ENCODE peak calls at places on chromosome 22, in five cellular contexts. P is fibroblast of lung, Y is mesenchymal stem cell, S is left ventricle myocardium inferior, M is A549. T is an unnamed sample.

GRCh38 chr22:46356496-46357185 is 21.1 kb downstream of the TRMU start:
- DNase-seq in P (no peak), Y (no peak), S (no peak), M (no peak), T (no peak)

GRCh38 chr22:22167791-22168189 is 76.8 kb upstream of the VPREB1 start:
- DNase-seq in P (no peak), Y (no peak), S (no peak), M (no peak), T (no peak)

GRCh38 chr22:50676211-50676636 is 3.6 kb downstream of the SHANK3 start:
- DNase-seq in P (no peak), Y (no peak), S (no peak), M (no peak), T (no peak)

GRCh38 chr22:27755521-27756211 is 45.9 kb downstream of the MN1 start:
- DNase-seq in P (no peak), Y (no peak), S (no peak), M (no peak), T (no peak)

GRCh38 chr22:39435616-39436015 is 21.2 kb upstream of the MGAT3 start:
- DNase-seq in P (no peak), Y (no peak), S (no peak), M (no peak), T (no peak)

GRCh38 chr22:19431641-19432091 is at the start of gene HIRA:
- DNase-seq in P (peak; percentile 71), Y (peak; percentile 85), S (peak; percentile 84), M (peak; percentile 44), T (peak; percentile 89)

GRCh38 chr22:23206915-23207314 is 26.6 kb downstream of the BCR start:
- DNase-seq in P (no peak), Y (no peak), S (no peak), M (no peak), T (no peak)

GRCh38 chr22:45321827-45322226 is 12.1 kb downstream of the FAM118A start:
- DNase-seq in P (no peak), Y (no peak), S (no peak), M (no peak), T (no peak)

GRCh38 chr22:50319503-50319951 is 7.3 kb downstream of the DENND6B start:
- DNase-seq in P (no peak), Y (no peak), S (no peak), M (no peak), T (no peak)

GRCh38 chr22:48536691-48537591 is 1290.7 kb downstream of the BRD1 start:
- DNase-seq in P (no peak), Y (no peak), S (no peak), M (no peak), T (no peak)

GRCh38 chr22:25722223-25723015 is 19.6 kb upstream of the MYO18B start:
- DNase-seq in P (no peak), Y (no peak), S (no peak), M (no peak), T (no peak)

GRCh38 chr22:46055176-46055850 is 78.4 kb upstream of the WNT7B start:
- DNase-seq in P (no peak), Y (no peak), S (peak; percentile 63), M (no peak), T (no peak)

GRCh38 chr22:45878901-45879551 is 97.9 kb downstream of the WNT7B start:
- DNase-seq in P (no peak), Y (no peak), S (no peak), M (no peak), T (no peak)

GRCh38 chr22:28410050-28410816 is 269.4 kb downstream of the TTC28 start:
- DNase-seq in P (peak; percentile 64), Y (peak; percentile 50), S (no peak), M (no peak), T (no peak)

GRCh38 chr22:20205964-20206708 is 55.3 kb upstream of the CCDC188 start:
- DNase-seq in P (peak; percentile 80), Y (peak; percentile 66), S (peak; percentile 67), M (peak; percentile 59), T (peak; percentile 74)

GRCh38 chr22:46595545-46595944 is 24.6 kb upstream of the GRAMD4 start:
- DNase-seq in P (no peak), Y (no peak), S (no peak), M (no peak), T (no peak)

GRCh38 chr22:24305260-24305692 is 34.6 kb downstream of the SPECC1L start:
- DNase-seq in P (no peak), Y (no peak), S (no peak), M (no peak), T (no peak)

GRCh38 chr22:50261615-50262459 is at the start of gene MAPK12:
- DNase-seq in P (no peak), Y (peak; percentile 49), S (no peak), M (no peak), T (peak; percentile 78)

GRCh38 chr22:47166446-47167016 is 404.1 kb downstream of the TBC1D22A start:
- DNase-seq in P (no peak), Y (no peak), S (no peak), M (no peak), T (peak; percentile 14)

GRCh38 chr22:38873469-38874411 is 1.7 kb upstream of the CBX6 start:
- DNase-seq in P (no peak), Y (no peak), S (no peak), M (no peak), T (no peak)

GRCh38 chr22:46829140-46829891 is 66.9 kb downstream of the TBC1D22A start:
- DNase-seq in P (peak; percentile 91), Y (peak; percentile 77), S (no peak), M (peak; percentile 72), T (no peak)

GRCh38 chr22:37218399-37218770 is 6.1 kb upstream of the SSTR3 start:
- DNase-seq in P (no peak), Y (no peak), S (no peak), M (no peak), T (no peak)
- H3K27ac ChIP-seq in P (no peak overlapping the region), Y (no peak overlapping the region), S (no peak overlapping the region), M (no peak overlapping the region), T (no peak overlapping the region)

DNA sequence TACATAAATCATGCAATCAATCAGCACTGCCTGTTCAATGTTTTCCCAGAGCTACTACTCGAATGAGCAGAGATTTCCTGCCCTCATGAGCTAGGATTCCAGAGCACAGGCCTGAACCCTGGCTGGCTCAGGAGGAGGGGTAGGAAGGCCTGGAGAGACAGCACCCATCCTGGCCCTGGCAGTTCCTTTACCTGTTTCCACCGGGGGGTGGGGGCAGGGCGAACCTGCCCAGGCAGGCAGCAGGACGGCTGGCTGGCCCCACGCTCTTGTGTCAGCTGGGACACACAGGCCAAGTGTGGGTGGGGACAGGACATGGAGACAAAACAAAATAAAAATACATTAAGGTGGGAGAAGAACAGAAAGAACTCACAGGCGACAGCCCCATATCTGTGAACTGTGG is 109.8 kb upstream of the BID start:
- DNase-seq in P (no peak), Y (no peak), S (peak; percentile 28), M (no peak), T (no peak)
- H3K27ac ChIP-seq in P (no peak overlapping the region), Y (no peak overlapping the region), S (peak overlapping the region; percentile 49), M (no peak overlapping the region), T (no peak overlapping the region)

GRCh38 chr22:32827061-32827602 is 25.6 kb downstream of the TIMP3 start:
- DNase-seq in P (no peak), Y (no peak), S (no peak), M (no peak), T (no peak)
- H3K27ac ChIP-seq in P (no peak overlapping the region), Y (no peak overlapping the region), S (peak overlapping the region; percentile 86), M (no peak overlapping the region), T (no peak overlapping the region)

DNA sequence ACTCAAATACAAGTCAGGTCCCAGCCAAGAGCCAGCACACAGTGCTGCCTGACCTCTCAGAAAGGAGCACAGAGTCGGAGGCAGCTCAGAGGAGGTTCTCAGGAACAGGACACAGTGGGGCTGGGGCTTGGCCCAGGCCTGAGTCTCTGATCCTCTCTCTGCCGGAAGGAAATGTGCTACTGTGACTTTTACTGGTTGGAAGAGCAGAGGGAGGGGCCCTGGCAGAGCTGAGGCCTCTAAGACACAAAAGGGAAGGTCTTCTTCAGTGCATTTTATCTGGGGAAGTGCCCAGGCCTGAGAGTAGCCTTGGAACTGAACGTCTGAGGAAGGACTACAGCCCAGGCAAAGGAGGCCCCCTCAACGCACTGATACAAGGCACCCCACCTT is 16.2 kb upstream of the CASTOR1 start:
- DNase-seq in P (no peak), Y (peak; percentile 30), S (peak; percentile 78), M (no peak), T (peak; percentile 70)
- H3K27ac ChIP-seq in P (no peak overlapping the region), Y (no peak overlapping the region), S (peak overlapping the region; percentile 87), M (peak overlapping the region; percentile 32), T (peak overlapping the region; percentile 64)

GRCh38 chr22:35641494-35642120 is 6.6 kb upstream of the APOL6 start:
- DNase-seq in P (no peak), Y (no peak), S (no peak), M (no peak), T (no peak)
- H3K27ac ChIP-seq in P (no peak overlapping the region), Y (no peak overlapping the region), S (no peak overlapping the region), M (no peak overlapping the region), T (peak overlapping the region; percentile 74)

DNA sequence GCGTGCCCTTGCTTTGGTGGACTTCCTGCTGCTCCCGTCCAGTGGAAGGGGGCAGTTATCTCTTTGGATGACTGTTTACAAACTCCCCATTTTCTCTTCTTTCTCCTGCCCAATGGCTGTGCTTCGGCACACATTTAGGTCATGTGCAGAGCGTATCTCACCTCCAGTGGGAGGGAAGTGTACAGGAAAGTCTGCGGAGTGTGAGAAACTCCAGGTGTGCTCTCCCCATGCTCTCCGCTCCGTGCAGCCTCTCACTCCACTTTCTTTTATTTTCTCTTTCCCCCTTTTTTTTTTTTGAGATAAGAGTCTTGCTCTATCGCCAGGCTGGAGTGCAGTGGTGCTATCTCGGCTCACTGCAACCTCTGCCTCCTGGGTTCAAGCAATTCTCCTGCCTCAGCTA is 11.9 kb upstream of the TEF start:
- DNase-seq in P (no peak), Y (no peak), S (no peak), M (no peak), T (no peak)
- H3K27ac ChIP-seq in P (no peak overlapping the region), Y (no peak overlapping the region), S (peak overlapping the region; percentile 85), M (no peak overlapping the region), T (no peak overlapping the region)

T was measured in ovary.